ENCODE peak calls at places on chromosomes 11 and 22, in ten cellular contexts. One of them, this sample, is unnamed.

GRCh38 chr11:20596629-20597129 is 2.7 kb upstream of the SLC6A5 start:
- DNase-seq in right lobe of liver: no peak
- DNase-seq in NCI-H1930: no peak
- DNase-seq in upper lobe of right lung: no peak
- DNase-seq in HepG2: no peak
- DNase-seq in frontal cortex: no peak
- DNase-seq in H4: no peak
- DNase-seq in HTR-8/SVneo: no peak
- DNase-seq in amygdala: no peak
- DNase-seq in smooth muscle cell of the brain vasculature: no peak
- DNase-seq in this sample: no peak

GRCh38 chr11:75351541-75352416 is at the start of gene ARRB1:
- DNase-seq in right lobe of liver: peak
- DNase-seq in NCI-H1930: no peak
- DNase-seq in upper lobe of right lung: peak
- DNase-seq in HepG2: peak
- DNase-seq in frontal cortex: peak
- DNase-seq in H4: no peak
- DNase-seq in HTR-8/SVneo: no peak
- DNase-seq in amygdala: no peak
- DNase-seq in smooth muscle cell of the brain vasculature: no peak
- DNase-seq in this sample: peak

GRCh38 chr11:107014871-107015270 is 3.4 kb downstream of the GUCY1A2 start:
- DNase-seq in right lobe of liver: no peak
- DNase-seq in NCI-H1930: no peak
- DNase-seq in upper lobe of right lung: no peak
- DNase-seq in HepG2: no peak
- DNase-seq in frontal cortex: no peak
- DNase-seq in H4: no peak
- DNase-seq in HTR-8/SVneo: no peak
- DNase-seq in amygdala: no peak
- DNase-seq in smooth muscle cell of the brain vasculature: no peak
- DNase-seq in this sample: no peak

GRCh38 chr11:10322830-10323792 is 18.2 kb downstream of the ADM start:
- DNase-seq in right lobe of liver: peak
- DNase-seq in NCI-H1930: peak
- DNase-seq in upper lobe of right lung: no peak
- DNase-seq in HepG2: peak
- DNase-seq in frontal cortex: peak
- DNase-seq in H4: peak
- DNase-seq in HTR-8/SVneo: peak
- DNase-seq in amygdala: no peak
- DNase-seq in smooth muscle cell of the brain vasculature: no peak
- DNase-seq in this sample: peak

GRCh38 chr22:34688825-34689224 is 377.1 kb upstream of the ISX start:
- DNase-seq in right lobe of liver: no peak
- DNase-seq in NCI-H1930: no peak
- DNase-seq in upper lobe of right lung: no peak
- DNase-seq in HepG2: no peak
- DNase-seq in frontal cortex: no peak
- DNase-seq in H4: no peak
- DNase-seq in HTR-8/SVneo: no peak
- DNase-seq in amygdala: no peak
- DNase-seq in smooth muscle cell of the brain vasculature: no peak
- DNase-seq in this sample: no peak

GRCh38 chr11:125055107-125055715 is 7.9 kb upstream of the SLC37A2 start:
- DNase-seq in right lobe of liver: no peak
- DNase-seq in NCI-H1930: no peak
- DNase-seq in upper lobe of right lung: no peak
- DNase-seq in HepG2: no peak
- DNase-seq in frontal cortex: no peak
- DNase-seq in H4: no peak
- DNase-seq in HTR-8/SVneo: no peak
- DNase-seq in amygdala: no peak
- DNase-seq in smooth muscle cell of the brain vasculature: no peak
- DNase-seq in this sample: peak

GRCh38 chr11:60869451-60869825 is 2.1 kb downstream of the ZP1 start:
- DNase-seq in right lobe of liver: no peak
- DNase-seq in NCI-H1930: no peak
- DNase-seq in upper lobe of right lung: peak
- DNase-seq in HepG2: no peak
- DNase-seq in frontal cortex: no peak
- DNase-seq in H4: no peak
- DNase-seq in HTR-8/SVneo: no peak
- DNase-seq in amygdala: no peak
- DNase-seq in smooth muscle cell of the brain vasculature: no peak
- DNase-seq in this sample: no peak

GRCh38 chr22:30717331-30717921 is 22.8 kb downstream of the OSBP2 start:
- DNase-seq in right lobe of liver: no peak
- DNase-seq in NCI-H1930: no peak
- DNase-seq in upper lobe of right lung: no peak
- DNase-seq in HepG2: peak
- DNase-seq in frontal cortex: no peak
- DNase-seq in H4: no peak
- DNase-seq in HTR-8/SVneo: peak
- DNase-seq in amygdala: no peak
- DNase-seq in smooth muscle cell of the brain vasculature: no peak
- DNase-seq in this sample: no peak

GRCh38 chr22:31611065-31611760 is 50.8 kb downstream of the PISD start:
- DNase-seq in right lobe of liver: no peak
- DNase-seq in NCI-H1930: no peak
- DNase-seq in upper lobe of right lung: no peak
- DNase-seq in HepG2: no peak
- DNase-seq in frontal cortex: no peak
- DNase-seq in H4: no peak
- DNase-seq in HTR-8/SVneo: no peak
- DNase-seq in amygdala: no peak
- DNase-seq in smooth muscle cell of the brain vasculature: no peak
- DNase-seq in this sample: no peak

This sample was measured in HT-29.